ENCODE peak calls at places on chromosomes 12 and 14, in ten cellular contexts. Z, G, T, F, Y, Q, K, D, R and L are unnamed samples.

GRCh38 chr14:74954232-74954946 is 1.0 kb downstream of the PGF start:
- DNase-seq in Z (no peak), G (peak), T (no peak), F (no peak), Y (no peak), Q (no peak), K (peak), D (peak), R (peak), L (no peak)

GRCh38 chr12:28258998-28259397 is 68.7 kb downstream of the CCDC91 start:
- DNase-seq in Z (no peak), G (no peak), T (peak), F (no peak), Y (no peak), Q (no peak), K (no peak), D (no peak), R (no peak), L (no peak)

GRCh38 chr14:99774526-99775307 is 18.5 kb upstream of the EML1 start:
- DNase-seq in Z (peak), G (no peak), T (peak), F (no peak), Y (no peak), Q (no peak), K (no peak), D (no peak), R (peak), L (no peak)

GRCh38 chr12:50913224-50913623 is 39.1 kb upstream of the HIGD1C start:
- DNase-seq in Z (no peak), G (no peak), T (no peak), F (no peak), Y (no peak), Q (no peak), K (no peak), D (no peak), R (no peak), L (no peak)

GRCh38 chr14:100547633-100548294 is 39.5 kb downstream of the BEGAIN start:
- DNase-seq in Z (peak), G (peak), T (peak), F (peak), Y (peak), Q (no peak), K (no peak), D (no peak), R (peak), L (peak)

GRCh38 chr14:24456980-24457379 is 14.4 kb upstream of the SDR39U1 start:
- DNase-seq in Z (no peak), G (no peak), T (no peak), F (no peak), Y (no peak), Q (no peak), K (no peak), D (no peak), R (no peak), L (no peak)

GRCh38 chr12:82660541-82661325 is 26.0 kb upstream of the TMTC2 start:
- DNase-seq in Z (no peak), G (no peak), T (peak), F (no peak), Y (no peak), Q (no peak), K (no peak), D (no peak), R (no peak), L (no peak)

GRCh38 chr14:71988954-71989353 is 56.7 kb downstream of the RGS6 start:
- DNase-seq in Z (no peak), G (no peak), T (no peak), F (no peak), Y (no peak), Q (no peak), K (no peak), D (no peak), R (peak), L (no peak)

GRCh38 chr14:89571502-89571901 is 154.5 kb upstream of the FOXN3 start:
- DNase-seq in Z (no peak), G (no peak), T (no peak), F (no peak), Y (no peak), Q (no peak), K (no peak), D (no peak), R (no peak), L (no peak)

GRCh38 chr14:102917469-102918211 is 4.8 kb upstream of the AMN start:
- DNase-seq in Z (peak), G (peak), T (peak), F (peak), Y (no peak), Q (no peak), K (peak), D (peak), R (peak), L (peak)

GRCh38 chr12:73629893-73630872 is 907.5 kb upstream of the ATXN7L3B start:
- DNase-seq in Z (no peak), G (no peak), T (no peak), F (no peak), Y (no peak), Q (no peak), K (no peak), D (no peak), R (no peak), L (no peak)

GRCh38 chr12:104006929-104007328 is 41.3 kb downstream of the TDG start:
- DNase-seq in Z (no peak), G (peak), T (peak), F (no peak), Y (no peak), Q (no peak), K (no peak), D (no peak), R (no peak), L (peak)

DNA sequence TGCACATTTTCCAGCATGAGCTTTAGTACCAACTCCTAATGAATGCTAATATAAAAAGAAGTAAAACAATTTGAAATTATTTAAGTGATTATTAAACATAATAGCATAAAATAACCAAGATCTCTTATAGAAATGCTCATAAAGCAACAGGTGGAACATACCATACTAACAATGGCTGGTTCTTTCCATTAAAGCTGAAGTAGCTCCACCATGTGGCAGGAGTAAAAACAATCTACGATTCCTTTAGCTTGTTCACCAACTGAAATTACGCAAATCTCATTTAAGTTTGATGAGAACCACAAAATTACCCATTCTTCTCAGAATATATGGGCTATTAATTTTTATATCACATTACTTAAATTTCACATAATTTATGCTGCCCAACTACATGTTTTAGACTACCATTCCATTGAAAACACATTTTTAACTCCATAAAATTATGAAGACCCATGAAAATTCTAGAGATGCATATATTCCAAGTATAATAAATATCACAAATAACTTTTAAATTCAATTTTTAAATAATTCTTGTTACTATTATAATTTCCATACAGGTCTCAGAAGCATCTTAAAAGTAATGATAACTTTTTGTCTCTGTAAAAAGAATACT is 213.6 kb downstream of the DAD1 start:
- DNase-seq in Z (no peak), G (peak), T (peak), F (no peak), Y (no peak), Q (no peak), K (peak), D (peak), R (no peak), L (peak)
- TF ChIP-seq CTCF in Z (peak), G (peak), T (peak), F (no peak), Y (no peak), Q (peak), K (peak), D (peak), R (peak), L (peak)

GRCh38 chr12:38664661-38665269 is 240.6 kb downstream of the CPNE8 start:
- DNase-seq in Z (peak), G (peak), T (no peak), F (no peak), Y (no peak), Q (no peak), K (peak), D (no peak), R (no peak), L (peak)
- TF ChIP-seq CTCF in Z (peak), G (peak), T (peak), F (no peak), Y (no peak), Q (peak), K (peak), D (peak), R (no peak), L (peak)

GRCh38 chr12:38113991-38114390 is 202.6 kb upstream of the ALG10B start:
- DNase-seq in Z (no peak), G (no peak), T (no peak), F (no peak), Y (no peak), Q (no peak), K (no peak), D (no peak), R (no peak), L (no peak)

DNA sequence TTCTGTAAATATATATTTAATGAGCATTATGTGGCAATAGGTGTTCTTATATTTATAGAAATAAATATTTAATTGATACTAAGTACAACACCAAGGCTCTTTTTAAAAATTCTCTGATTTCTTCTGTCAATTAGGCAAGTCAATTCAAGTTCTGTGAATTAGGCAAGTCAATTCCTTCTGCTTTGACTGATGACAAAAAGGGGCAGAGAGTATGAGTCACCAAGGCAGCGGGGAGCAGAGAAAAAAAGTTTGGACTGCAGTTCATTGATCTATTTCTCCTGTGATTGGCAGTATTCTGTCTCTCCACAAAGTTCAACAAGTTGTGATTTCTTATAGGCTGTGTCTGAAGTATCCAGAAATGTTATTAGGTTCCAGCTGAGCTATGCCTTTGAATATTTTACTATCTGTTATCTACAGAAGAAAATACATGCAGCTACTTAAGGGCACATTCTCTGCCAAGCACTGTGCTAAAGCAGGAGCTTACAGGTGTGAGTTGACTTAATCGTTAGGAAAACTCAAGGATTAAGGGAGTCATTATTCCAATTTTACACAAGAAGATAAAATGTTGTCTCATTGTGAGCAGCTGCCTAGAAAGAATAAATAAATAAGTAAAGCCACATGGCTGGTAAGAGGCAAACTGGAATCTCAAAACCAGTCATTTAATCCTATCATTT is 206.4 kb upstream of the ALG10B start:
- DNase-seq in Z (no peak), G (no peak), T (no peak), F (no peak), Y (no peak), Q (no peak), K (no peak), D (no peak), R (no peak), L (peak)
- TF ChIP-seq CTCF in Z (no peak), G (no peak), T (no peak), F (no peak), Y (no peak), Q (no peak), K (no peak), D (no peak), R (no peak), L (no peak)

DNA sequence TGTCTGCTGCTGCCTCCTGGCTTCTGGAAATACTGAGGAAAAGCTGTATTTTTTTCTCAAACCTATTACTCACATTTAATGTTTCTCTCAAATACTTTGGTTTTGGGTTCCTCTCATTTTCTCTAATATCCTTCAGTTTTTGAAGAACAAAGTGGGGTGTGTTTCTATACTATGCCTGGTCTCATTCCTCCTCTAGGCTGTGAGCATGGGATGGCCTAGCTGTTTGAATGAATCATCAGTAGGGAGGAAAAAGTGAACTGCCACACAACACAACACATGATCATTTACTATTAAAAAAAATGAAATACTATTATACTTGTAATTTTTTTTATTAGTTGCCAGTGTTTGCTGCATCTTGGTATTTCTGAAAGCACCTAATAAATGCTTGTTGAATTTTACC is 11.3 kb upstream of the SMCO3 start:
- DNase-seq in Z (no peak), G (no peak), T (no peak), F (no peak), Y (no peak), Q (no peak), K (no peak), D (no peak), R (no peak), L (no peak)
- TF ChIP-seq CTCF in Z (no peak), G (no peak), T (no peak), F (no peak), Y (no peak), Q (no peak), K (no peak), D (no peak), R (no peak), L (no peak)

DNA sequence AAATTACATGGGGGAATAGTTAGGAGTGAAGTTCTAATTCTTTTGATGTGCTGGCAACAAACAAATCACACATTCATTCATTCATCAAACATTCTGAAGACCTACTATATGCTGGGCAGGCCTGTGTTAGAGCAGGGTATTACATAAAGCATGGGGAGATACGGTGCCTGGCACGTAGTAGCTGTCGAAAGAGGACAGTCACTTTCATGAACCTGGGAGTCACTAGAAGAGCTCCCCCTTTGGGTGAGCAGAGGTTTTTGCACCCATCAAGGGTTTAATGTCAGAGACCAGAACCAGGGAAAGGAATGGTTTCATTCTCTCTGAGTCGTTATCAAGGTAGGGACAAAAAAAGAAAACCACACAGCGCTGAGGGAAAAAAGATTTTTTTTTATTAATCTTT is 10.0 kb downstream of the LHX5 start:
- DNase-seq in Z (no peak), G (no peak), T (no peak), F (no peak), Y (no peak), Q (no peak), K (peak), D (no peak), R (no peak), L (peak)
- TF ChIP-seq CTCF in Z (peak), G (peak), T (peak), F (no peak), Y (no peak), Q (peak), K (peak), D (peak), R (no peak), L (peak)

GRCh38 chr12:131455581-131456110 is 255.2 kb upstream of the SFSWAP start:
- DNase-seq in Z (no peak), G (no peak), T (no peak), F (no peak), Y (no peak), Q (no peak), K (no peak), D (no peak), R (no peak), L (no peak)

GRCh38 chr12:131454418-131455217 is 256.3 kb upstream of the SFSWAP start:
- DNase-seq in Z (no peak), G (no peak), T (no peak), F (no peak), Y (no peak), Q (peak), K (peak), D (peak), R (no peak), L (peak)

GRCh38 chr12:131449027-131449426 is 261.9 kb upstream of the SFSWAP start:
- DNase-seq in Z (no peak), G (no peak), T (no peak), F (no peak), Y (no peak), Q (no peak), K (no peak), D (no peak), R (no peak), L (no peak)

GRCh38 chr12:131455218-131455506 is 255.7 kb upstream of the SFSWAP start:
- DNase-seq in Z (no peak), G (no peak), T (no peak), F (no peak), Y (no peak), Q (no peak), K (no peak), D (no peak), R (no peak), L (no peak)

GRCh38 chr12:131452444-131452860 is 258.4 kb upstream of the SFSWAP start:
- DNase-seq in Z (no peak), G (no peak), T (no peak), F (no peak), Y (no peak), Q (no peak), K (peak), D (peak), R (no peak), L (peak)
- TF ChIP-seq CTCF in Z (peak), G (no peak), T (no peak), F (peak), Y (no peak), Q (peak), K (no peak), D (peak), R (no peak), L (peak)

GRCh38 chr12:132478845-132479244 is 11.1 kb upstream of the FBRSL1 start:
- DNase-seq in Z (no peak), G (no peak), T (no peak), F (no peak), Y (no peak), Q (no peak), K (no peak), D (no peak), R (no peak), L (peak)
- TF ChIP-seq CTCF in Z (no peak), G (no peak), T (peak), F (no peak), Y (no peak), Q (peak), K (peak), D (no peak), R (no peak), L (no peak)

DNA sequence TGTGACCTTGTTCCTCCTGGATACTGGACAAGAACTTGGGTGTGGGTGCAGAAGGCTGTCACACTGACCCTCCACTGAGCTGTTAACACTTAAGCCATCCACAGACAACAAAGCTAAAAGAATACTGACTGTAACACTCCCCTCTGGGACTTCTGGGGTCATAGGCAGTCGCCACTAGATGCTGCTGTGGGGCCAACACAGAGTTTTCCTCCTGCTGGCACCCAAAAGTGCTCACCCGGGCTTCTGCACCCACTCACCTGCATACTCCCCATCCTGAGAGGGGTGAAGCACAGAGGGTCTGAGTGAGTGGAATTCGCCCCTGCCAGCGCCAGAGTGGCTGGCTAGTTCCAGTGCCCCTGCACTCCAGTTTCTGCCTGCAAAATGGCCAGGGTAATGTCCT is 422.4 kb upstream of the LMO3 start:
- DNase-seq in Z (no peak), G (no peak), T (no peak), F (no peak), Y (no peak), Q (no peak), K (no peak), D (no peak), R (no peak), L (no peak)
- TF ChIP-seq CTCF in Z (no peak), G (no peak), T (no peak), F (no peak), Y (no peak), Q (no peak), K (no peak), D (no peak), R (no peak), L (no peak)

GRCh38 chr12:71938728-71939385 is at the start of gene TPH2:
- DNase-seq in Z (peak), G (peak), T (peak), F (no peak), Y (no peak), Q (no peak), K (peak), D (peak), R (peak), L (peak)
- TF ChIP-seq CTCF in Z (peak), G (peak), T (peak), F (no peak), Y (no peak), Q (peak), K (peak), D (peak), R (peak), L (peak)